ENCODE peak calls at places on chromosomes 11 and 22, in nine cellular contexts. One of them, this sample, is unnamed.

GRCh38 chr11:3834349-3835099 is 6.2 kb downstream of the RHOG start:
- DNase-seq in GM10248: no peak
- DNase-seq in GM23338: peak
- DNase-seq in fibroblast of the aortic adventitia: no peak
- DNase-seq in ascending aorta: no peak
- DNase-seq in cardiac muscle cell: no peak
- DNase-seq in GM12865: peak
- DNase-seq in epithelial cell of esophagus: no peak
- DNase-seq in endodermal cell: no peak
- DNase-seq in this sample: no peak

GRCh38 chr22:40346178-40347064 is at the start of gene ADSL:
- DNase-seq in ascending aorta: peak
- DNase-seq in fibroblast of the aortic adventitia: peak
- DNase-seq in epithelial cell of esophagus: peak
- DNase-seq in endodermal cell: peak
- DNase-seq in GM23338: peak
- DNase-seq in cardiac muscle cell: peak
- DNase-seq in GM12865: peak
- DNase-seq in GM10248: peak
- DNase-seq in this sample: peak

GRCh38 chr11:27390318-27390958 is 27.4 kb upstream of the CCDC34 start:
- DNase-seq in GM10248: no peak
- DNase-seq in ascending aorta: no peak
- DNase-seq in fibroblast of the aortic adventitia: no peak
- DNase-seq in cardiac muscle cell: no peak
- DNase-seq in GM23338: peak
- DNase-seq in epithelial cell of esophagus: no peak
- DNase-seq in endodermal cell: no peak
- DNase-seq in GM12865: no peak
- DNase-seq in this sample: no peak

GRCh38 chr11:91078221-91078620 is 855.4 kb upstream of the CHORDC1 start:
- DNase-seq in fibroblast of the aortic adventitia: no peak
- DNase-seq in ascending aorta: no peak
- DNase-seq in epithelial cell of esophagus: no peak
- DNase-seq in cardiac muscle cell: no peak
- DNase-seq in endodermal cell: no peak
- DNase-seq in GM23338: no peak
- DNase-seq in GM10248: no peak
- DNase-seq in GM12865: no peak
- DNase-seq in this sample: no peak

GRCh38 chr22:19395276-19395675 is 36.3 kb downstream of the HIRA start:
- DNase-seq in GM12865: no peak
- DNase-seq in GM10248: no peak
- DNase-seq in GM23338: no peak
- DNase-seq in fibroblast of the aortic adventitia: no peak
- DNase-seq in ascending aorta: no peak
- DNase-seq in epithelial cell of esophagus: no peak
- DNase-seq in endodermal cell: peak
- DNase-seq in cardiac muscle cell: no peak
- DNase-seq in this sample: no peak

GRCh38 chr11:115892016-115892415 is 387.8 kb upstream of the CADM1 start:
- DNase-seq in cardiac muscle cell: no peak
- DNase-seq in fibroblast of the aortic adventitia: no peak
- DNase-seq in GM23338: no peak
- DNase-seq in ascending aorta: no peak
- DNase-seq in epithelial cell of esophagus: no peak
- DNase-seq in GM10248: no peak
- DNase-seq in endodermal cell: no peak
- DNase-seq in GM12865: no peak
- DNase-seq in this sample: no peak

GRCh38 chr22:19431641-19432091 is at the start of gene HIRA:
- DNase-seq in GM12865: peak
- DNase-seq in GM10248: peak
- DNase-seq in epithelial cell of esophagus: peak
- DNase-seq in endodermal cell: peak
- DNase-seq in GM23338: peak
- DNase-seq in cardiac muscle cell: peak
- DNase-seq in fibroblast of the aortic adventitia: peak
- DNase-seq in ascending aorta: peak
- DNase-seq in this sample: peak

GRCh38 chr11:110897035-110897434 is 184.8 kb upstream of the ARHGAP20 start:
- DNase-seq in epithelial cell of esophagus: no peak
- DNase-seq in cardiac muscle cell: no peak
- DNase-seq in GM10248: no peak
- DNase-seq in GM12865: no peak
- DNase-seq in ascending aorta: no peak
- DNase-seq in endodermal cell: no peak
- DNase-seq in fibroblast of the aortic adventitia: peak
- DNase-seq in GM23338: no peak
- DNase-seq in this sample: no peak

GRCh38 chr11:14258177-14258935 is 100.6 kb downstream of the RRAS2 start:
- DNase-seq in GM23338: no peak
- DNase-seq in fibroblast of the aortic adventitia: peak
- DNase-seq in GM12865: no peak
- DNase-seq in endodermal cell: no peak
- DNase-seq in epithelial cell of esophagus: peak
- DNase-seq in ascending aorta: no peak
- DNase-seq in GM10248: no peak
- DNase-seq in cardiac muscle cell: no peak
- DNase-seq in this sample: no peak

GRCh38 chr11:2824851-2825250 is 60.7 kb downstream of the CDKN1C start:
- DNase-seq in GM10248: no peak
- DNase-seq in GM23338: no peak
- DNase-seq in cardiac muscle cell: no peak
- DNase-seq in fibroblast of the aortic adventitia: no peak
- DNase-seq in endodermal cell: no peak
- DNase-seq in epithelial cell of esophagus: no peak
- DNase-seq in ascending aorta: no peak
- DNase-seq in GM12865: no peak
- DNase-seq in this sample: no peak

GRCh38 chr11:2825886-2826678 is 59.5 kb downstream of the CDKN1C start:
- DNase-seq in GM10248: no peak
- DNase-seq in GM23338: no peak
- DNase-seq in epithelial cell of esophagus: peak
- DNase-seq in GM12865: no peak
- DNase-seq in ascending aorta: peak
- DNase-seq in fibroblast of the aortic adventitia: peak
- DNase-seq in cardiac muscle cell: no peak
- DNase-seq in endodermal cell: no peak
- DNase-seq in this sample: no peak

GRCh38 chr11:2827256-2827655 is 58.3 kb downstream of the CDKN1C start:
- DNase-seq in GM12865: no peak
- DNase-seq in GM10248: no peak
- DNase-seq in endodermal cell: no peak
- DNase-seq in cardiac muscle cell: no peak
- DNase-seq in fibroblast of the aortic adventitia: no peak
- DNase-seq in ascending aorta: no peak
- DNase-seq in GM23338: no peak
- DNase-seq in epithelial cell of esophagus: no peak
- DNase-seq in this sample: no peak

GRCh38 chr11:2826679-2827056 is 58.9 kb downstream of the CDKN1C start:
- DNase-seq in epithelial cell of esophagus: no peak
- DNase-seq in GM12865: no peak
- DNase-seq in fibroblast of the aortic adventitia: no peak
- DNase-seq in endodermal cell: no peak
- DNase-seq in cardiac muscle cell: no peak
- DNase-seq in GM23338: no peak
- DNase-seq in ascending aorta: no peak
- DNase-seq in GM10248: no peak
- DNase-seq in this sample: no peak

DNA sequence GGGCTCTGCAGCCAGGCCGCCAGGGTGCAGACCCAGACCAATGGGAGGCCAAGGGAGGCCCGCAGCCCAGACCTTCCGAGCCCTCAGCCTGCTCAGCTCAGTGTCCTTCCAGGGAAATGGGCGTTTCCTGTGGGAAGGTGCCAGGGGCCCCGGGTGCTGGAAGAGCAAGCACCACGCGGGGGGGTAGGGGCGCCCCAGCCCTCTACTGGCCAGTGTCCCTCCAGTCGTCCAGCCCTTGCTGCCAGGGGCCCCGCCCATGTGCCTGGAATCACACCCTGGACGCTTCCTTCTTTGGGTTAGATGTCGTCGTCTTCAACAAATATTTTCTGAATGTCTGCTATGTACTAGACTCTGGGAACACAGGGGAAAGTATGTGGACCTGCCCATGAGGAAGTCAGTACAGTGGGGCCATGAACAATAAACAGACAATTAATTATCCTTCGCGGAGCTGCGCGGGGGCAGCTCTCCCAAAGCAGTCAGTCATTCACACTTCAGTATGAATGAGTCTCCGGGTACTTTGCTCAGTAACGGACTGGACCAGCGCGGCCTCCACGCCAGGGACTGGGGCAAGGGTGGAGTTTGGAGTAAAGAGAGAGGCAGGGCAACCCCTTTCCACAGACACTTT is 60.2 kb downstream of the CDKN1C start:
- DNase-seq in GM12865: no peak
- DNase-seq in endodermal cell: no peak
- DNase-seq in fibroblast of the aortic adventitia: peak
- DNase-seq in epithelial cell of esophagus: no peak
- DNase-seq in GM10248: no peak
- DNase-seq in cardiac muscle cell: no peak
- DNase-seq in ascending aorta: peak
- DNase-seq in GM23338: no peak
- DNase-seq in this sample: no peak
- TF ChIP-seq CTCF in GM12865: no peak
- TF ChIP-seq CTCF in endodermal cell: no peak
- TF ChIP-seq CTCF in fibroblast of the aortic adventitia: peak
- TF ChIP-seq CTCF in epithelial cell of esophagus: no peak
- TF ChIP-seq CTCF in GM10248: no peak
- TF ChIP-seq CTCF in cardiac muscle cell: no peak
- TF ChIP-seq CTCF in ascending aorta: no peak
- TF ChIP-seq CTCF in GM23338: no peak
- TF ChIP-seq CTCF in this sample: no peak

GRCh38 chr11:117443269-117444186 is 115.9 kb downstream of the CEP164 start:
- DNase-seq in epithelial cell of esophagus: no peak
- DNase-seq in GM23338: peak
- DNase-seq in ascending aorta: no peak
- DNase-seq in endodermal cell: peak
- DNase-seq in GM12865: peak
- DNase-seq in GM10248: peak
- DNase-seq in cardiac muscle cell: peak
- DNase-seq in fibroblast of the aortic adventitia: peak
- DNase-seq in this sample: peak
- TF ChIP-seq CTCF in epithelial cell of esophagus: no peak
- TF ChIP-seq CTCF in GM23338: peak
- TF ChIP-seq CTCF in ascending aorta: peak
- TF ChIP-seq CTCF in endodermal cell: peak
- TF ChIP-seq CTCF in GM12865: peak
- TF ChIP-seq CTCF in GM10248: peak
- TF ChIP-seq CTCF in cardiac muscle cell: peak
- TF ChIP-seq CTCF in fibroblast of the aortic adventitia: peak
- TF ChIP-seq CTCF in this sample: peak

DNA sequence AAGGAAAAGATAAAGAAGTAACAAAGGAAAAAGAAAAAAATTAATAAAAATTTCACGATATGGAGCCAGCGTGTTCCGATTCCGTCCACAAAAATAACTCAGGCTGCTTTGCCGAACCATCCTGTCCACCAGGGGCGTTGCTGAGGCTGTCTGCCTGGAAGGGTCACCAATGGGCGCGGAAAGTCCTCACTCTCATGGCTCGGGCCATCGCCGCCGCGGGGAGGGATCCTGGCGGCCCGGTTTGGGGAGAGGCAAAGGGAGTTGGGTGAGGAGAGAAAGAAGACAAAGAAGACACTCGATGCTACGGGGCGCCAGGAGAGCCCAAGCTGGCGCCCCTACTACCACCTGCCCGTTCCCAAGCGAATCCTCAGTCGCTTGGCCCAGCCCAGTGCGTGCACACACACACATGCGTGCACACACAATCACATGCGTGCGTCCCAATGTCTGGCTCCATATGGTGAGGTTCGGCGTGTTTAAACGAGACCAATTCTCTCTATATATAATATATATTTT is 5.6 kb upstream of the PYGM start:
- DNase-seq in fibroblast of the aortic adventitia: no peak
- DNase-seq in endodermal cell: peak
- DNase-seq in GM10248: no peak
- DNase-seq in GM12865: no peak
- DNase-seq in GM23338: peak
- DNase-seq in epithelial cell of esophagus: no peak
- DNase-seq in ascending aorta: peak
- DNase-seq in cardiac muscle cell: no peak
- DNase-seq in this sample: no peak
- TF ChIP-seq CTCF in fibroblast of the aortic adventitia: peak
- TF ChIP-seq CTCF in endodermal cell: peak
- TF ChIP-seq CTCF in GM10248: no peak
- TF ChIP-seq CTCF in GM12865: no peak
- TF ChIP-seq CTCF in GM23338: peak
- TF ChIP-seq CTCF in epithelial cell of esophagus: peak
- TF ChIP-seq CTCF in ascending aorta: no peak
- TF ChIP-seq CTCF in cardiac muscle cell: no peak
- TF ChIP-seq CTCF in this sample: peak

GRCh38 chr11:74310857-74311256 is 583 bp downstream of the P4HA3 start:
- DNase-seq in ascending aorta: no peak
- DNase-seq in epithelial cell of esophagus: no peak
- DNase-seq in GM12865: no peak
- DNase-seq in cardiac muscle cell: no peak
- DNase-seq in endodermal cell: no peak
- DNase-seq in fibroblast of the aortic adventitia: no peak
- DNase-seq in GM10248: no peak
- DNase-seq in GM23338: no peak
- DNase-seq in this sample: no peak
- TF ChIP-seq CTCF in ascending aorta: no peak
- TF ChIP-seq CTCF in epithelial cell of esophagus: no peak
- TF ChIP-seq CTCF in GM12865: no peak
- TF ChIP-seq CTCF in cardiac muscle cell: no peak
- TF ChIP-seq CTCF in endodermal cell: no peak
- TF ChIP-seq CTCF in fibroblast of the aortic adventitia: no peak
- TF ChIP-seq CTCF in GM10248: no peak
- TF ChIP-seq CTCF in GM23338: no peak
- TF ChIP-seq CTCF in this sample: no peak

GRCh38 chr22:37852418-37852817 is 3.2 kb downstream of the EIF3L start:
- DNase-seq in GM10248: no peak
- DNase-seq in fibroblast of the aortic adventitia: no peak
- DNase-seq in epithelial cell of esophagus: no peak
- DNase-seq in GM12865: no peak
- DNase-seq in GM23338: no peak
- DNase-seq in cardiac muscle cell: no peak
- DNase-seq in ascending aorta: no peak
- DNase-seq in endodermal cell: no peak
- DNase-seq in this sample: no peak

GRCh38 chr22:37850801-37851200 is 1.6 kb downstream of the EIF3L start:
- DNase-seq in GM12865: no peak
- DNase-seq in fibroblast of the aortic adventitia: no peak
- DNase-seq in epithelial cell of esophagus: no peak
- DNase-seq in endodermal cell: no peak
- DNase-seq in cardiac muscle cell: no peak
- DNase-seq in GM10248: no peak
- DNase-seq in GM23338: no peak
- DNase-seq in ascending aorta: no peak
- DNase-seq in this sample: no peak

GRCh38 chr22:37848587-37849088 is 581 bp upstream of the EIF3L start:
- DNase-seq in epithelial cell of esophagus: peak
- DNase-seq in cardiac muscle cell: no peak
- DNase-seq in ascending aorta: no peak
- DNase-seq in endodermal cell: peak
- DNase-seq in GM10248: no peak
- DNase-seq in fibroblast of the aortic adventitia: peak
- DNase-seq in GM12865: peak
- DNase-seq in GM23338: peak
- DNase-seq in this sample: no peak

GRCh38 chr22:37846433-37846832 is 2.3 kb upstream of the ANKRD54 start:
- DNase-seq in fibroblast of the aortic adventitia: no peak
- DNase-seq in GM23338: no peak
- DNase-seq in endodermal cell: no peak
- DNase-seq in GM10248: no peak
- DNase-seq in cardiac muscle cell: no peak
- DNase-seq in epithelial cell of esophagus: no peak
- DNase-seq in GM12865: no peak
- DNase-seq in ascending aorta: no peak
- DNase-seq in this sample: no peak

GRCh38 chr22:37849089-37849751 is at the start of gene EIF3L:
- DNase-seq in GM10248: peak
- DNase-seq in epithelial cell of esophagus: peak
- DNase-seq in GM23338: peak
- DNase-seq in endodermal cell: peak
- DNase-seq in ascending aorta: peak
- DNase-seq in GM12865: peak
- DNase-seq in fibroblast of the aortic adventitia: peak
- DNase-seq in cardiac muscle cell: peak
- DNase-seq in this sample: peak
- TF ChIP-seq CTCF in GM10248: no peak
- TF ChIP-seq CTCF in epithelial cell of esophagus: no peak
- TF ChIP-seq CTCF in GM23338: no peak
- TF ChIP-seq CTCF in endodermal cell: no peak
- TF ChIP-seq CTCF in ascending aorta: no peak
- TF ChIP-seq CTCF in GM12865: no peak
- TF ChIP-seq CTCF in fibroblast of the aortic adventitia: no peak
- TF ChIP-seq CTCF in cardiac muscle cell: no peak
- TF ChIP-seq CTCF in this sample: no peak

This sample was measured in progenitor cell of endocrine pancreas.